ENCODE peak calls at places on chromosome 7, in four cellular contexts. V, D, O and J are unnamed samples.

GRCh38 chr7:84060000-84060399 is 134.6 kb downstream of the SEMA3A start:
- DNase-seq in D (no peak), V (no peak), O (no peak), J (no peak)

GRCh38 chr7:91248996-91249395 is 15.2 kb upstream of the FZD1 start:
- DNase-seq in O (no peak), D (no peak), V (no peak), J (no peak)

GRCh38 chr7:138169441-138169851 is 93.2 kb downstream of the AKR1D1 start:
- DNase-seq in D (no peak), V (no peak), O (no peak), J (no peak)

GRCh38 chr7:133233142-133233541 is 19.7 kb upstream of the EXOC4 start:
- DNase-seq in V (no peak), O (no peak), D (no peak), J (no peak)

GRCh38 chr7:87851242-87851641 is 24.9 kb downstream of the SLC25A40 start:
- DNase-seq in V (no peak), D (no peak), O (no peak), J (no peak)

GRCh38 chr7:71131753-71132520 is at the start of gene GALNT17:
- DNase-seq in D (no peak), V (no peak), O (no peak), J (no peak)

GRCh38 chr7:129805086-129805719 is 147.6 kb downstream of the UBE2H start:
- DNase-seq in O (no peak), D (no peak), V (no peak), J (no peak)

GRCh38 chr7:81691199-81691821 is 78.5 kb downstream of the HGF start:
- DNase-seq in D (no peak), O (no peak), V (no peak), J (no peak)

GRCh38 chr7:87003872-87004798 is 55.3 kb downstream of the ELAPOR2 start:
- DNase-seq in D (peak), V (no peak), O (no peak), J (no peak)

GRCh38 chr7:75962607-75963382 is 31.6 kb downstream of the TMEM120A start:
- DNase-seq in O (no peak), D (no peak), V (no peak), J (peak)

GRCh38 chr7:65371468-65371867 is 2.2 kb upstream of the ZNF92 start:
- DNase-seq in V (no peak), D (peak), O (peak), J (no peak)

GRCh38 chr7:26667514-26668133 is 196.8 kb downstream of the SKAP2 start:
- DNase-seq in V (peak), D (peak), O (peak), J (no peak)

GRCh38 chr7:111803015-111803758 is 240.9 kb upstream of the IMMP2L start:
- DNase-seq in D (no peak), V (no peak), O (no peak), J (no peak)

GRCh38 chr7:91556956-91557650 is 292.9 kb downstream of the FZD1 start:
- DNase-seq in V (no peak), O (no peak), D (no peak), J (no peak)

GRCh38 chr7:152959610-152960009 is 200.1 kb downstream of the ACTR3B start:
- DNase-seq in D (no peak), O (no peak), V (no peak), J (no peak)

GRCh38 chr7:153682628-153683027 is 369.6 kb upstream of the DPP6 start:
- DNase-seq in D (no peak), O (peak), V (no peak), J (no peak)

GRCh38 chr7:137903382-137904169 is 56.8 kb upstream of the DGKI start:
- DNase-seq in D (peak), O (peak), V (peak), J (no peak)

GRCh38 chr7:32870298-32870697 is 21.3 kb downstream of the KBTBD2 start:
- DNase-seq in D (no peak), O (no peak), V (no peak), J (no peak)

GRCh38 chr7:37920619-37921339 is at the start of gene EPDR1:
- DNase-seq in D (peak), O (peak), V (no peak), J (peak)

GRCh38 chr7:25454562-25455031 is 226.3 kb upstream of the NPVF start:
- DNase-seq in V (no peak), D (no peak), O (no peak), J (no peak)

GRCh38 chr7:11261470-11261869 is 287.8 kb downstream of the PHF14 start:
- DNase-seq in O (peak), V (no peak), D (no peak), J (no peak)

GRCh38 chr7:8190121-8190895 is 71.7 kb downstream of the ICA1 start:
- DNase-seq in D (peak), O (peak), V (peak), J (no peak)

GRCh38 chr7:74542558-74543117 is 88.9 kb downstream of the GTF2IRD1 start:
- DNase-seq in D (no peak), O (peak), V (no peak), J (no peak)

GRCh38 chr7:28958235-28958945 is at the start of gene TRIL:
- DNase-seq in O (peak), V (no peak), D (peak), J (peak)

GRCh38 chr7:152464312-152465117 is 28.7 kb upstream of the KMT2C start:
- DNase-seq in O (peak), D (peak), V (peak), J (peak)

GRCh38 chr7:148914208-148914777 is 30.2 kb upstream of the EZH2 start:
- DNase-seq in D (no peak), O (no peak), V (peak), J (no peak)

GRCh38 chr7:141190467-141190866 is 116.6 kb downstream of the TMEM178B start:
- DNase-seq in D (no peak), V (no peak), O (no peak), J (no peak)

GRCh38 chr7:51318886-51319579 is 2.4 kb upstream of the COBL start:
- DNase-seq in O (peak), V (no peak), D (no peak), J (no peak)

GRCh38 chr7:156474241-156474743 is 166.3 kb upstream of the RNF32 start:
- DNase-seq in V (no peak), O (no peak), D (no peak), J (no peak)

GRCh38 chr7:123640583-123640982 is 15.1 kb upstream of the LMOD2 start:
- DNase-seq in O (no peak), D (no peak), V (no peak), J (no peak)

GRCh38 chr7:44533301-44534055 is 7.7 kb downstream of the NPC1L1 start:
- DNase-seq in D (no peak), O (peak), V (no peak), J (no peak)

GRCh38 chr7:92053312-92053711 is 81.0 kb downstream of the CYP51A1 start:
- DNase-seq in O (no peak), V (no peak), D (no peak), J (no peak)

GRCh38 chr7:1458676-1459511 is at the start of gene MICALL2:
- DNase-seq in D (no peak), V (no peak), O (peak), J (peak)

GRCh38 chr7:104643587-104644217 is 315.3 kb downstream of the LHFPL3 start:
- DNase-seq in V (no peak), O (no peak), D (no peak), J (no peak)

GRCh38 chr7:131501422-131501821 is 55.0 kb downstream of the PODXL start:
- DNase-seq in D (no peak), O (no peak), V (peak), J (no peak)